ENCODE peak calls at places on chromosomes 2 and 18, in five cellular contexts. W, P, S, I and N are unnamed samples.

GRCh38 chr18:49161627-49162026 is 210.9 kb upstream of the SMAD7 start:
- DNase-seq in S (no peak), P (no peak), I (peak; percentile 91), W (no peak), N (no peak)

GRCh38 chr2:158213743-158214142 is 112.1 kb downstream of the UPP2 start:
- DNase-seq in I (no peak), S (no peak), W (no peak), P (no peak), N (no peak)

GRCh38 chr18:13989209-13989608 is 73.9 kb upstream of the MC2R start:
- DNase-seq in W (no peak), S (no peak), P (no peak), I (no peak), N (no peak)

GRCh38 chr2:18238231-18238630 is 322.2 kb downstream of the RDH14 start:
- DNase-seq in W (no peak), I (no peak), S (no peak), P (no peak), N (no peak)

GRCh38 chr2:48315847-48316194 is 214.1 kb upstream of the STON1 start:
- DNase-seq in S (peak; percentile 36), P (no peak), I (peak; percentile 2), W (no peak), N (peak; percentile 5)

GRCh38 chr2:136217990-136218389 is 100.0 kb upstream of the CXCR4 start:
- DNase-seq in I (no peak), W (no peak), P (no peak), S (no peak), N (no peak)

GRCh38 chr2:151020411-151020810 is 241.3 kb downstream of the RBM43 start:
- DNase-seq in P (no peak), S (no peak), W (no peak), I (no peak), N (no peak)

GRCh38 chr18:52152036-52152435 is 188.0 kb upstream of the DCC start:
- DNase-seq in W (no peak), I (no peak), S (no peak), P (no peak), N (no peak)

GRCh38 chr2:163453920-163454319 is 281.9 kb downstream of the FIGN start:
- DNase-seq in P (no peak), I (peak; percentile 16), S (no peak), W (no peak), N (no peak)

GRCh38 chr2:222844323-222844722 is 16.5 kb upstream of the ACSL3 start:
- DNase-seq in P (no peak), S (no peak), W (no peak), I (peak; percentile 82), N (no peak)

GRCh38 chr2:62267687-62268086 is 71.8 kb downstream of the B3GNT2 start:
- DNase-seq in P (no peak), S (no peak), W (no peak), I (no peak), N (no peak)

GRCh38 chr2:85253890-85254289 is 73.9 kb downstream of the TGOLN2 start:
- DNase-seq in S (no peak), W (no peak), P (no peak), I (no peak), N (no peak)

GRCh38 chr2:190627881-190628412 is 20.9 kb upstream of the NAB1 start:
- DNase-seq in S (peak; percentile 47), P (peak; percentile 46), W (peak; percentile 75), I (no peak), N (no peak)

GRCh38 chr2:102063360-102063947 is 71.7 kb downstream of the IL1R2 start:
- DNase-seq in P (peak; percentile 86), I (peak; percentile 37), S (peak; percentile 52), W (peak; percentile 81), N (no peak)

GRCh38 chr18:46167971-46168370 is 63.8 kb downstream of the HAUS1 start:
- DNase-seq in W (no peak), S (peak; percentile 51), I (no peak), P (no peak), N (no peak)

GRCh38 chr2:37858725-37859267 is 66.3 kb upstream of the RMDN2 start:
- DNase-seq in P (no peak), S (no peak), I (no peak), W (no peak), N (no peak)

GRCh38 chr2:27795868-27796277 is 24.4 kb downstream of the MRPL33 start:
- DNase-seq in P (no peak), W (no peak), S (no peak), I (no peak), N (no peak)

GRCh38 chr18:10973579-10974260 is 175.6 kb downstream of the PIEZO2 start:
- DNase-seq in W (no peak), S (peak; percentile 24), P (no peak), I (no peak), N (no peak)

GRCh38 chr2:240520974-240521350 is 36.8 kb downstream of the ANKMY1 start:
- DNase-seq in P (no peak), I (no peak), W (no peak), S (no peak), N (no peak)

GRCh38 chr2:222305510-222306392 is 7.0 kb upstream of the PAX3 start:
- DNase-seq in S (peak; percentile 36), I (no peak), P (no peak), W (no peak), N (no peak)

GRCh38 chr2:83461135-83461534 is 997.9 kb downstream of the SUCLG1 start:
- DNase-seq in S (no peak), I (no peak), W (no peak), P (no peak), N (no peak)

GRCh38 chr2:84902526-84902925 is 2.9 kb upstream of the TMSB10 start:
- DNase-seq in S (peak; percentile 12), P (no peak), W (no peak), I (no peak), N (no peak)

GRCh38 chr2:109045505-109045904 is 56.5 kb upstream of the EDAR start:
- DNase-seq in W (no peak), S (peak; percentile 63), P (no peak), I (no peak), N (no peak)

GRCh38 chr2:132691556-132691955 is 21.6 kb upstream of the LYPD1 start:
- DNase-seq in I (no peak), W (no peak), P (no peak), S (no peak), N (no peak)

GRCh38 chr2:200702646-200703118 is 109.0 kb upstream of the BZW1 start:
- DNase-seq in W (no peak), I (no peak), S (no peak), P (no peak), N (peak; percentile 8)

GRCh38 chr2:234376229-234376628 is 120.7 kb downstream of the ARL4C start:
- DNase-seq in I (no peak), P (no peak), S (no peak), W (no peak), N (no peak)

GRCh38 chr2:234373060-234373459 is 123.8 kb downstream of the ARL4C start:
- DNase-seq in P (no peak), I (no peak), W (no peak), S (no peak), N (no peak)

GRCh38 chr2:234375481-234375880 is 121.4 kb downstream of the ARL4C start:
- DNase-seq in S (no peak), I (no peak), W (no peak), P (no peak), N (no peak)

GRCh38 chr2:234373791-234374508 is 122.9 kb downstream of the ARL4C start:
- DNase-seq in I (no peak), P (no peak), S (no peak), W (no peak), N (no peak)

DNA sequence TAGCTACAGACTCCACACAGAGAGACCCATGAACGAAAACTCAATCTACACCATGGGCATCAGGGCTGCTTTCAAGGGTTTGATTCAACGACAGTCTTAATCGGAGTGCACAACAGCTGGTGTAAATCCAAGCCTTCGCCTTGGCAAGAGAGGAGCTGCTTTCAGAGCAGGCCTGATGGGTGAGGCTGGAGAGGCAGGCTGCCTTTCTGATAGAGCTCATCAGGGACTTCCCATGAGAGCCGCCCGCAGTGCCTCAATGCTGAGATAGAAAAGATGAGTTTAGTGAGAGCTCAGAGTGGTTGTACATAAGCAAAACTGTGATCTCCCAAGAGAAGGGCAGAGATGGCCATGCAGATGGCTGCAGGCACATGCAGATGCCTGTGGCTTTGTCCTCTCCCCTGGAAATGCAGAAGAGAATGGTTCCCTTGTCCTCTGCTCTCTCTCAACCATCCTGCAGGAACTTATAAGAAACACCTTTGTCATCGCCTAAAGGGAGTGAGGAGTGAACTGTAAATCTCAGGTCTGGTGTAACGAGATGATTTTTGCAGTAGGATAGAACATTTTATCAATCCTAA is 122.1 kb downstream of the ARL4C start:
- DNase-seq in S (no peak), P (no peak), W (no peak), I (no peak), N (no peak)
- H3K27ac ChIP-seq in S (no peak overlapping the region), P (no peak overlapping the region), W (no peak overlapping the region), I (no peak overlapping the region), N (no peak overlapping the region)

GRCh38 chr2:225009768-225010167 is 32.5 kb downstream of the DOCK10 start:
- DNase-seq in P (no peak), W (no peak), S (no peak), I (no peak), N (no peak)

GRCh38 chr2:225010804-225011203 is 31.5 kb downstream of the DOCK10 start:
- DNase-seq in I (peak; percentile 83), S (no peak), W (no peak), P (no peak), N (no peak)

GRCh38 chr2:225008179-225008829 is 34.0 kb downstream of the DOCK10 start:
- DNase-seq in W (no peak), P (no peak), S (no peak), I (no peak), N (no peak)

GRCh38 chr2:225006730-225007129 is 35.5 kb downstream of the DOCK10 start:
- DNase-seq in P (no peak), I (no peak), W (no peak), S (no peak), N (no peak)

GRCh38 chr2:225008935-225009334 is 33.3 kb downstream of the DOCK10 start:
- DNase-seq in I (no peak), P (no peak), S (peak; percentile 45), W (no peak), N (no peak)
- H3K27ac ChIP-seq in I (no peak overlapping the region), P (no peak overlapping the region), S (no peak overlapping the region), W (no peak overlapping the region), N (no peak overlapping the region)

DNA sequence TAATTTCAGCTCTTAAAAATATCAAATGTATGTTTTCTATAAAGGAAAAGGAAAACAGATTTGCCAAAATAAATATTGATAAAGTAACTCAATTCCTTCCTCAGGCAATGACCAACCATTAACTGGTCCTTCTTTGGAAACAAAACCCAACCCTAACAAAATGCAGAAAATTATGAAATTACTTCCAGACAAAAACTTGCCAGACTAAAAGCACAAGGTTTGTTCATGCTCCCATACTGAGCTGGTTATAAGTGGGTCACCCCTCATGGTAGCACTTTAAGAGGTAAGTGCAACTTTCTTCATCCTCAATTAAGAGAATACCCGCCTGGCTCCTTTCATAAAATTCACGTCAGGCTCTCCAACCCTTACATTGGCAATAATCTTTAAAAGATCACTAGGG is 31.1 kb upstream of the TTC32 start:
- DNase-seq in I (no peak), P (no peak), S (no peak), W (no peak), N (no peak)
- H3K27ac ChIP-seq in I (peak overlapping the region; percentile 76), P (no peak overlapping the region), S (no peak overlapping the region), W (no peak overlapping the region), N (no peak overlapping the region)

DNA sequence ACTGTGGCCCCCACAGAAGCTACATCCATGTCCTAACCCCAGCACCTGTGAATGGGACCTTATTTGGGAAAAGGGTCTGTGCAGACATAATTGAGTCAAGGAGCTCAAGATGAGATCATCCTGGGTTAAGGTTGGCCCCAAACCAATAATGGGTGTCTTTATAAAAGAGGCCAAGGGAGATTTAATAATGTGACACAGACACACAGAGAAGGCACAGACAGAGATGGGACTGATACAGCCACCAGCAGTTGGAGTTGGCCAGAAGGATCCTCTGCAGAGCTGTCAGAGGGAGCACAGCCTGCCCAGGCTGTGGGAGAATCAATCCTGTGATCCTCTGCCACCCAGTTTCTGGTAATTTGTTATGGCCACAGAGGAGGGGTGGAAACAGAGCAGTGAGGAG is 26.0 kb downstream of the SNORC start:
- DNase-seq in S (no peak), I (no peak), P (no peak), W (no peak), N (no peak)
- H3K27ac ChIP-seq in S (no peak overlapping the region), I (no peak overlapping the region), P (no peak overlapping the region), W (no peak overlapping the region), N (no peak overlapping the region)